ENCODE peak calls at places on chromosomes 5 and 9, in five cellular contexts. J is HepG2, P is body of pancreas, I is upper lobe of right lung, O is IMR-90. K is an unnamed sample.

GRCh38 chr9:3480353-3480655 is 45.5 kb downstream of the RFX3 start:
- DNase-seq in J (no peak), P (no peak), I (no peak), O (no peak), K (no peak)

GRCh38 chr5:31329722-31330121 is 136.2 kb downstream of the CDH6 start:
- DNase-seq in J (no peak), P (no peak), I (no peak), O (peak), K (no peak)

GRCh38 chr5:160071521-160072299 is 47.5 kb downstream of the PWWP2A start:
- DNase-seq in J (no peak), P (no peak), I (no peak), O (no peak), K (no peak)

GRCh38 chr9:75834878-75835277 is 55.6 kb upstream of the PCSK5 start:
- DNase-seq in J (no peak), P (no peak), I (no peak), O (no peak), K (no peak)

GRCh38 chr5:14644623-14645237 is 19.8 kb upstream of the OTULIN start:
- DNase-seq in J (no peak), P (no peak), I (no peak), O (no peak), K (no peak)

GRCh38 chr9:88533951-88534455 is 975 bp upstream of the NXNL2 start:
- DNase-seq in J (no peak), P (peak), I (peak), O (peak), K (peak)

GRCh38 chr9:99690573-99690972 is 131.1 kb upstream of the NR4A3 start:
- DNase-seq in J (no peak), P (no peak), I (no peak), O (no peak), K (no peak)

GRCh38 chr5:109705596-109705995 is 15.9 kb downstream of the MAN2A1 start:
- DNase-seq in J (no peak), P (no peak), I (no peak), O (peak), K (peak)

GRCh38 chr5:119315516-119315949 is 40.3 kb upstream of the TNFAIP8 start:
- DNase-seq in J (peak), P (no peak), I (no peak), O (no peak), K (no peak)

GRCh38 chr5:96093890-96094381 is 132.3 kb upstream of the ELL2 start:
- DNase-seq in J (peak), P (peak), I (no peak), O (no peak), K (peak)

GRCh38 chr5:136194611-136195010 is 1.6 kb upstream of the SMIM32 start:
- DNase-seq in J (no peak), P (no peak), I (peak), O (no peak), K (no peak)

GRCh38 chr9:2691626-2692025 is 25.7 kb upstream of the KCNV2 start:
- DNase-seq in J (no peak), P (no peak), I (no peak), O (peak), K (peak)

GRCh38 chr9:124659099-124659659 is 111.9 kb downstream of the NR6A1 start:
- DNase-seq in J (peak), P (peak), I (peak), O (peak), K (peak)

GRCh38 chr5:103475629-103476240 is 86.9 kb downstream of the NUDT12 start:
- DNase-seq in J (peak), P (no peak), I (no peak), O (peak), K (peak)

GRCh38 chr5:18975624-18976023 is 1012.4 kb downstream of the CDH18 start:
- DNase-seq in J (no peak), P (no peak), I (no peak), O (no peak), K (peak)

GRCh38 chr9:64773491-64773931 is 511.5 kb downstream of the FOXD4L5 start:
- DNase-seq in J (no peak), P (no peak), I (peak), O (no peak), K (peak)

GRCh38 chr9:4793412-4794005 is 765 bp downstream of the RCL1 start:
- DNase-seq in J (no peak), P (peak), I (no peak), O (peak), K (peak)

GRCh38 chr9:109408759-109409462 is 88.1 kb upstream of the EPB41L4B start:
- DNase-seq in J (no peak), P (no peak), I (no peak), O (peak), K (no peak)

GRCh38 chr5:149954798-149955197 is 5.8 kb upstream of the SLC26A2 start:
- DNase-seq in J (no peak), P (no peak), I (no peak), O (no peak), K (no peak)

GRCh38 chr9:127131871-127132270 is 9.4 kb upstream of the ANGPTL2 start:
- DNase-seq in J (no peak), P (no peak), I (no peak), O (peak), K (peak)

GRCh38 chr9:22097712-22098111 is 88.6 kb upstream of the CDKN2B start:
- DNase-seq in J (no peak), P (no peak), I (no peak), O (peak), K (peak)

GRCh38 chr9:12759767-12760166 is 15.1 kb upstream of the LURAP1L start:
- DNase-seq in J (no peak), P (no peak), I (no peak), O (peak), K (peak)

GRCh38 chr9:3868012-3868411 is 342.2 kb upstream of the RFX3 start:
- DNase-seq in J (no peak), P (no peak), I (no peak), O (peak), K (no peak)

GRCh38 chr9:113537227-113537810 is 73.8 kb downstream of the RGS3 start:
- DNase-seq in J (no peak), P (no peak), I (no peak), O (no peak), K (no peak)

GRCh38 chr5:35188041-35188457 is 42.2 kb downstream of the PRLR start:
- DNase-seq in J (no peak), P (peak), I (no peak), O (no peak), K (no peak)

GRCh38 chr9:76646249-76646648 is 118.0 kb upstream of the PCA3 start:
- DNase-seq in J (no peak), P (peak), I (no peak), O (no peak), K (peak)

GRCh38 chr5:67404261-67405100 is 207.9 kb upstream of the CD180 start:
- DNase-seq in J (peak), P (no peak), I (no peak), O (peak), K (peak)

GRCh38 chr5:153445875-153446567 is 44.4 kb upstream of the GRIA1 start:
- DNase-seq in J (no peak), P (peak), I (peak), O (no peak), K (no peak)
- H3K4me3 ChIP-seq in J (no peak), P (no peak), I (no peak), O (no peak), K (no peak)

DNA sequence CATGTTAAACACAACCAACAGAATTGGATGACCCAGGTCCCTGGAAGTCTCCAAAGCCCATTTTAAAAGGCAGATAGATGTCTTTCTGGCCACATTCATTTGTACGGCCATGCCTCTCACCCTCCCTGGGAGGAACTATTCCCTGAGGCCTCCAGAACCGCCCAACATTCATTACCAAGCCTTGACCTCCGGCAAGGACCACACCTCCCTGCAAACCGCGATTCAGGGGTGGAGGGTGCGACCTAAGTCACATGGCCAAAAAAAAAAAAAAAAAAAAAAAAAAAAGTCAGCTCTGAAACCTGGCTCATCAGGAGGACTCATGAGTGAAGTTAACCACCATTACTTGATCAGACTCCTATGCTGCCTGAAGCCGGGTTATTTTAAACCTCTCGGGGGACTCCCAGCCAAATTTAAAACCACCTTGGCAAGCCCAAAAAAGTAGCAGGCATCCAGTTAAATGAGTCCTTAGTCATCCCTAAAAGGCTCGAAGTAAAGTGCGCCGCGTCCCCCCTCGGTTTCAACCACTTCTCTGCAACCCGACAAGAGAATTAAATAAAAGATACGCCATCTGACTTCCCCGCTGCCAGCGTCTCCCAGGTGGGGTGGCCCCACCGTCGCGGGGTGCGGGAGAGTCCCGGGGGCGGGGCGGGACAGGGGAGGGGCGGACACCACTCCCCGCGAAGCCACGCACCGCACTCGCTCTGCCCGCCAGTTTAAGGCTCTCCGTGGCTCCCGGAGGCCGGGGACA is 2.4 kb downstream of the KLF9 start:
- DNase-seq in J (peak), P (peak), I (peak), O (peak), K (peak)
- TF ChIP-seq CTCF in J (no peak), P (no peak), I (no peak), O (no peak), K (no peak)

GRCh38 chr5:139385061-139385889 is 2.2 kb upstream of the SLC23A1 start:
- DNase-seq in J (peak), P (no peak), I (peak), O (no peak), K (no peak)
- H3K4me3 ChIP-seq in J (peak), P (no peak), I (peak), O (no peak), K (no peak)

GRCh38 chr5:10520716-10521115 is 43.2 kb upstream of the ANKRD33B start:
- DNase-seq in J (no peak), P (no peak), I (no peak), O (peak), K (no peak)
- TF ChIP-seq CTCF in J (no peak), P (no peak), I (no peak), O (no peak), K (no peak)

DNA sequence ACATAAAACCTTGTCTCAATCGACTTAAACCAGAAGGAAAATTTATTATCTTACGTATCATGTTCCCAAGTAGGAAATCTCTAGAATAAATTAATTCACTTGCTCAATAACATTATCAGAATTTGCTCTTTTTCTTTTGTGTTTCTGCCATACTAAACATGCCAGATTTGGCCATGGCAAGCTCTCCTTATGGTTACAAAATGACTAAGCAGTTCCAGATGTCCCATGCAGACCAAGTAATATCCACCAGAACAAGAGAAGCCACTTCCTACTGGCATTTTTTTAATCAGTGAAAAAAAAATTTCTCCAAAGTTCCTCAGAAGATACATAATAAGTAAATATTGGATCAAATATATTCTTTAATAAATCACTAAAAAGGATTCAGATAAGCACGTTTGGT is 25.2 kb upstream of the ADAMTS6 start:
- DNase-seq in J (no peak), P (no peak), I (no peak), O (peak), K (peak)
- H3K4me3 ChIP-seq in J (no peak), P (no peak), I (no peak), O (no peak), K (no peak)

GRCh38 chr9:36914212-36914577 is 119.9 kb downstream of the PAX5 start:
- DNase-seq in J (no peak), P (no peak), I (no peak), O (no peak), K (no peak)
- TF ChIP-seq CTCF in J (no peak), P (no peak), I (no peak), O (no peak), K (no peak)

GRCh38 chr9:135154050-135154570 is 66.6 kb downstream of the OLFM1 start:
- DNase-seq in J (no peak), P (no peak), I (no peak), O (no peak), K (no peak)
- H3K4me3 ChIP-seq in J (no peak), P (no peak), I (no peak), O (no peak), K (no peak)

GRCh38 chr5:145347026-145347616 is 488.0 kb downstream of the PRELID2 start:
- DNase-seq in J (peak), P (peak), I (no peak), O (peak), K (peak)
- TF ChIP-seq CTCF in J (peak), P (peak), I (peak), O (peak), K (peak)

GRCh38 chr9:117414220-117414905 is 494 bp downstream of the ASTN2 start:
- DNase-seq in J (no peak), P (peak), I (peak), O (no peak), K (no peak)
- H3K4me3 ChIP-seq in J (no peak), P (peak), I (no peak), O (peak), K (no peak)

GRCh38 chr9:107141967-107142366 is 141.1 kb upstream of the RAD23B start:
- DNase-seq in J (no peak), P (no peak), I (no peak), O (peak), K (peak)
- TF ChIP-seq CTCF in J (no peak), P (no peak), I (no peak), O (no peak), K (peak)

K was measured in astrocyte of the spinal cord.